ENCODE peak calls at places on chromosomes 11 and 22, in eight cellular contexts. O, W, S, F, P, Y, R and M are unnamed samples.
A peak's percentile ranks its signal among the peaks of the same experiment; 100 is the strongest.

GRCh38 chr22:31625661-31626426 is 36.2 kb downstream of the PISD start:
- DNase-seq in O (peak; percentile 40), W (no peak), S (peak; percentile 84), F (no peak), P (peak; percentile 45), Y (no peak), R (no peak), M (peak; percentile 76)

GRCh38 chr22:31439805-31440204 is 40.4 kb downstream of the DRG1 start:
- DNase-seq in O (no peak), W (no peak), S (no peak), F (no peak), P (no peak), Y (no peak), R (no peak), M (no peak)

GRCh38 chr22:46196268-46196667 is 45.9 kb downstream of the PPARA start:
- DNase-seq in O (no peak), W (no peak), S (no peak), F (no peak), P (no peak), Y (no peak), R (no peak), M (no peak)

GRCh38 chr11:112748713-112749481 is 212.3 kb upstream of the NCAM1 start:
- DNase-seq in O (no peak), W (no peak), S (no peak), F (no peak), P (no peak), Y (no peak), R (no peak), M (no peak)

GRCh38 chr11:93532285-93532789 is 10.9 kb downstream of the SMCO4 start:
- DNase-seq in O (peak; percentile 53), W (no peak), S (no peak), F (no peak), P (no peak), Y (peak; percentile 29), R (no peak), M (no peak)

GRCh38 chr22:31692186-31692886 is 30.3 kb upstream of the PISD start:
- DNase-seq in O (peak; percentile 55), W (no peak), S (no peak), F (no peak), P (no peak), Y (peak; percentile 77), R (no peak), M (no peak)

GRCh38 chr11:120738516-120739046 is 227.0 kb downstream of the GRIK4 start:
- DNase-seq in O (no peak), W (no peak), S (no peak), F (no peak), P (no peak), Y (no peak), R (no peak), M (no peak)

GRCh38 chr11:46894506-46894905 is 23.8 kb downstream of the LRP4 start:
- DNase-seq in O (no peak), W (no peak), S (no peak), F (no peak), P (no peak), Y (no peak), R (no peak), M (no peak)

GRCh38 chr11:26076591-26076990 is 255.3 kb upstream of the ANO3 start:
- DNase-seq in O (no peak), W (no peak), S (no peak), F (no peak), P (no peak), Y (no peak), R (no peak), M (no peak)

GRCh38 chr22:39212721-39213376 is 31.9 kb downstream of the PDGFB start:
- DNase-seq in O (peak; percentile 25), W (no peak), S (peak; percentile 52), F (peak; percentile 47), P (no peak), Y (no peak), R (no peak), M (peak; percentile 55)

GRCh38 chr11:95556342-95557151 is 233.0 kb downstream of the FAM76B start:
- DNase-seq in O (peak; percentile 35), W (no peak), S (no peak), F (no peak), P (no peak), Y (peak; percentile 73), R (peak; percentile 7), M (no peak)

GRCh38 chr11:2728663-2729332 is 29.0 kb upstream of the KCNQ1OT1 start:
- DNase-seq in O (no peak), W (no peak), S (no peak), F (no peak), P (no peak), Y (no peak), R (no peak), M (no peak)

GRCh38 chr22:38347944-38348750 is 30.9 kb upstream of the CSNK1E start:
- DNase-seq in O (no peak), W (peak; percentile 8), S (peak; percentile 52), F (no peak), P (no peak), Y (no peak), R (peak; percentile 4), M (peak; percentile 48)

GRCh38 chr11:73314121-73314948 is 6.3 kb downstream of the ARHGEF17 start:
- DNase-seq in O (peak; percentile 80), W (no peak), S (no peak), F (no peak), P (peak; percentile 81), Y (no peak), R (no peak), M (peak; percentile 81)

GRCh38 chr11:128908391-128909246 is 17.5 kb downstream of the KCNJ5 start:
- DNase-seq in O (peak; percentile 78), W (no peak), S (no peak), F (no peak), P (no peak), Y (no peak), R (no peak), M (peak; percentile 75)

GRCh38 chr11:2807801-2808241 is 77.8 kb downstream of the CDKN1C start:
- DNase-seq in O (no peak), W (no peak), S (no peak), F (no peak), P (no peak), Y (no peak), R (no peak), M (peak; percentile 62)